ENCODE peak calls at places on chromosomes 1 and 21, in nine cellular contexts. C is CD4-positive, alpha-beta T cell; M is T-helper 2 cell; N is endothelial cell; Z is HT-29; W is NCI-H1417; E is foreskin fibroblast; F is stimulated activated CD8-positive, alpha-beta memory T cell treated with anti-CD3 and anti-CD28 coated beads, Interleukin-2, amount 100 ng/mL, for 48 hours; J is left colon. T is an unnamed sample.

GRCh38 chr21:18902641-18903040 is 499.1 kb upstream of the TMPRSS15 start:
- DNase-seq in C (no peak), M (no peak), N (no peak), Z (no peak), W (no peak), E (no peak), F (no peak), J (no peak), T (no peak)

GRCh38 chr1:178513278-178513983 is 522 bp downstream of the TEX35 start:
- DNase-seq in C (no peak), M (no peak), N (no peak), Z (no peak), W (peak), E (peak), F (no peak), J (no peak), T (no peak)

GRCh38 chr1:24091971-24092482 is 19.9 kb downstream of the MYOM3 start:
- DNase-seq in C (no peak), M (no peak), N (no peak), Z (no peak), W (no peak), E (no peak), F (no peak), J (no peak), T (no peak)

GRCh38 chr1:86706018-86706417 is 1.6 kb downstream of the SH3GLB1 start:
- DNase-seq in C (no peak), M (no peak), N (no peak), Z (peak), W (no peak), E (no peak), F (no peak), J (no peak), T (no peak)

GRCh38 chr1:246492611-246493245 is 14.4 kb downstream of the SMYD3 start:
- DNase-seq in C (no peak), M (no peak), N (peak), Z (peak), W (peak), E (peak), F (peak), J (no peak), T (peak)

GRCh38 chr1:222914861-222915632 is 100.2 kb downstream of the DISP1 start:
- DNase-seq in C (no peak), M (no peak), N (no peak), Z (no peak), W (no peak), E (peak), F (no peak), J (no peak), T (no peak)

GRCh38 chr1:187294421-187295201 is 465.9 kb downstream of the PLA2G4A start:
- DNase-seq in C (no peak), M (no peak), N (no peak), Z (no peak), W (no peak), E (no peak), F (no peak), J (no peak), T (no peak)

GRCh38 chr1:43549921-43550597 is 19.4 kb downstream of the PTPRF start:
- DNase-seq in C (no peak), M (no peak), N (peak), Z (peak), W (peak), E (no peak), F (no peak), J (peak), T (peak)

GRCh38 chr21:45423201-45423955 is 18.4 kb downstream of the COL18A1 start:
- DNase-seq in C (no peak), M (no peak), N (no peak), Z (no peak), W (no peak), E (no peak), F (no peak), J (no peak), T (no peak)

GRCh38 chr21:41958886-41959563 is 5.2 kb upstream of the C2CD2 start:
- DNase-seq in C (no peak), M (no peak), N (no peak), Z (no peak), W (no peak), E (no peak), F (no peak), J (no peak), T (peak)

GRCh38 chr1:151716771-151717631 is at the start of gene CELF3:
- DNase-seq in C (no peak), M (no peak), N (peak), Z (no peak), W (peak), E (no peak), F (no peak), J (no peak), T (no peak)

GRCh38 chr1:21308847-21309652 is 18.8 kb upstream of the ECE1 start:
- DNase-seq in C (no peak), M (no peak), N (no peak), Z (no peak), W (no peak), E (no peak), F (no peak), J (peak), T (no peak)

GRCh38 chr1:153277852-153278251 is 18.4 kb downstream of the LORICRIN start:
- DNase-seq in C (no peak), M (no peak), N (peak), Z (peak), W (peak), E (no peak), F (no peak), J (no peak), T (peak)

GRCh38 chr1:223230161-223230881 is 87.3 kb upstream of the TLR5 start:
- DNase-seq in C (peak), M (no peak), N (no peak), Z (no peak), W (no peak), E (peak), F (peak), J (no peak), T (no peak)

GRCh38 chr1:32907435-32907834 is 6.2 kb upstream of the TMEM54 start:
- DNase-seq in C (no peak), M (no peak), N (no peak), Z (peak), W (no peak), E (peak), F (no peak), J (no peak), T (no peak)

GRCh38 chr1:2985121-2985561 is 36.1 kb upstream of the ACTRT2 start:
- DNase-seq in C (no peak), M (no peak), N (no peak), Z (no peak), W (no peak), E (peak), F (no peak), J (no peak), T (no peak)

GRCh38 chr1:70044832-70045231 is 160.5 kb downstream of the LRRC40 start:
- DNase-seq in C (no peak), M (no peak), N (no peak), Z (no peak), W (no peak), E (peak), F (no peak), J (no peak), T (no peak)

GRCh38 chr21:36647279-36648093 is 51.4 kb upstream of the SIM2 start:
- DNase-seq in C (no peak), M (no peak), N (peak), Z (peak), W (no peak), E (no peak), F (no peak), J (no peak), T (peak)

GRCh38 chr1:192786617-192787016 is 22.2 kb upstream of the RGS2 start:
- DNase-seq in C (no peak), M (no peak), N (no peak), Z (no peak), W (no peak), E (no peak), F (no peak), J (no peak), T (no peak)

GRCh38 chr1:30991852-30992606 is 73.5 kb downstream of the PUM1 start:
- DNase-seq in C (no peak), M (no peak), N (no peak), Z (no peak), W (no peak), E (no peak), F (no peak), J (no peak), T (no peak)